ENCODE peak calls at places on chromosome 15, in five cellular contexts. R is suprapubic skin, T is A549, W is fibroblast of lung, M is stomach. C is an unnamed sample.

GRCh38 chr15:67109141-67110034 is 44.0 kb downstream of the SMAD3 start:
- DNase-seq in R (no peak), T (peak), W (peak), M (no peak), C (peak)

GRCh38 chr15:85035980-85036379 is 54.3 kb downstream of the PDE8A start:
- DNase-seq in R (no peak), T (no peak), W (no peak), M (no peak), C (no peak)

GRCh38 chr15:42037650-42038049 is 16.8 kb upstream of the PLA2G4E start:
- DNase-seq in R (no peak), T (no peak), W (no peak), M (peak), C (peak)

GRCh38 chr15:79932447-79932846 is 35.6 kb upstream of the MTHFS start:
- DNase-seq in R (no peak), T (no peak), W (peak), M (no peak), C (no peak)

GRCh38 chr15:22887157-22887951 is 48.9 kb downstream of the NIPA2 start:
- DNase-seq in R (peak), T (no peak), W (peak), M (no peak), C (no peak)

GRCh38 chr15:51333571-51333970 is 4.8 kb downstream of the CYP19A1 start:
- DNase-seq in R (no peak), T (no peak), W (no peak), M (no peak), C (no peak)

GRCh38 chr15:59555696-59556095 is 55.9 kb upstream of the GCNT3 start:
- DNase-seq in R (no peak), T (peak), W (peak), M (no peak), C (no peak)

GRCh38 chr15:33789141-33789540 is 179.2 kb upstream of the CHRM5 start:
- DNase-seq in R (no peak), T (no peak), W (peak), M (no peak), C (no peak)

GRCh38 chr15:51414256-51414860 is 72.9 kb downstream of the GLDN start:
- DNase-seq in R (no peak), T (no peak), W (no peak), M (no peak), C (no peak)

GRCh38 chr15:42324308-42324707 is 35.0 kb upstream of the CAPN3 start:
- DNase-seq in R (no peak), T (no peak), W (peak), M (no peak), C (no peak)

GRCh38 chr15:66849393-66849745 is 147.3 kb downstream of the SMAD6 start:
- DNase-seq in R (no peak), T (no peak), W (no peak), M (no peak), C (peak)

GRCh38 chr15:62894322-62895085 is 148.0 kb upstream of the TPM1 start:
- DNase-seq in R (no peak), T (peak), W (peak), M (no peak), C (no peak)

GRCh38 chr15:88256261-88257230 is at the start of gene NTRK3:
- DNase-seq in R (no peak), T (peak), W (peak), M (no peak), C (no peak)

GRCh38 chr15:56242576-56243116 is 1.0 kb downstream of the RFX7 start:
- DNase-seq in R (no peak), T (no peak), W (no peak), M (no peak), C (no peak)

GRCh38 chr15:49423021-49423420 is at the start of gene FGF7:
- DNase-seq in R (no peak), T (no peak), W (peak), M (no peak), C (no peak)

GRCh38 chr15:66707310-66708160 is 5.5 kb downstream of the SMAD6 start:
- DNase-seq in R (no peak), T (peak), W (peak), M (peak), C (no peak)

GRCh38 chr15:57422113-57422754 is 45.9 kb downstream of the CGNL1 start:
- DNase-seq in R (no peak), T (no peak), W (no peak), M (no peak), C (peak)

GRCh38 chr15:58748787-58749531 is 548 bp downstream of the ADAM10 start:
- DNase-seq in R (peak), T (peak), W (peak), M (peak), C (no peak)

GRCh38 chr15:67406257-67406861 is 114.6 kb upstream of the C15orf61 start:
- DNase-seq in R (no peak), T (no peak), W (peak), M (no peak), C (no peak)

GRCh38 chr15:39030291-39031070 is 465.9 kb upstream of the RASGRP1 start:
- DNase-seq in R (no peak), T (no peak), W (no peak), M (no peak), C (no peak)

GRCh38 chr15:88454867-88455810 is 12.0 kb downstream of the MRPL46 start:
- DNase-seq in R (no peak), T (peak), W (peak), M (peak), C (no peak)

GRCh38 chr15:66212471-66212870 is 41.1 kb downstream of the MEGF11 start:
- DNase-seq in R (no peak), T (no peak), W (no peak), M (no peak), C (no peak)

GRCh38 chr15:79994651-79995050 is 23.7 kb upstream of the BCL2A1 start:
- DNase-seq in R (no peak), T (peak), W (peak), M (no peak), C (no peak)

GRCh38 chr15:52481915-52482314 is 46.8 kb downstream of the MYO5A start:
- DNase-seq in R (no peak), T (no peak), W (peak), M (no peak), C (no peak)

GRCh38 chr15:82539690-82540054 is 585 bp downstream of the RPS17 start:
- DNase-seq in R (no peak), T (no peak), W (no peak), M (no peak), C (no peak)

GRCh38 chr15:32936283-32936918 is 218.6 kb downstream of the GREM1 start:
- DNase-seq in R (no peak), T (peak), W (peak), M (no peak), C (no peak)

GRCh38 chr15:41490355-41490754 is 3.3 kb upstream of the ITPKA start:
- DNase-seq in R (no peak), T (peak), W (peak), M (no peak), C (no peak)

GRCh38 chr15:60582370-60583036 is 103.6 kb upstream of the ICE2 start:
- DNase-seq in R (no peak), T (no peak), W (no peak), M (no peak), C (no peak)

GRCh38 chr15:52257734-52258062 is 37.9 kb downstream of the MYO5C start:
- DNase-seq in R (no peak), T (no peak), W (peak), M (no peak), C (no peak)

GRCh38 chr15:40909662-40910625 is 15.7 kb downstream of the VPS18 start:
- DNase-seq in R (no peak), T (no peak), W (no peak), M (no peak), C (no peak)

GRCh38 chr15:68843425-68844311 is 23.0 kb upstream of the ANP32A start:
- DNase-seq in R (no peak), T (no peak), W (peak), M (no peak), C (no peak)

GRCh38 chr15:41010335-41010734 is 57.1 kb downstream of the CHAC1 start:
- DNase-seq in R (no peak), T (no peak), W (no peak), M (no peak), C (no peak)

GRCh38 chr15:63362196-63362595 is 19.4 kb downstream of the CA12 start:
- DNase-seq in R (no peak), T (no peak), W (peak), M (peak), C (no peak)

GRCh38 chr15:69099976-69100375 is 60.5 kb upstream of the GLCE start:
- DNase-seq in R (no peak), T (no peak), W (no peak), M (no peak), C (no peak)

GRCh38 chr15:38217181-38217580 is 35.5 kb upstream of the SPRED1 start:
- DNase-seq in R (no peak), T (peak), W (peak), M (no peak), C (no peak)

GRCh38 chr15:68586274-68586961 is 7.6 kb downstream of the CORO2B start:
- DNase-seq in R (peak), T (peak), W (peak), M (no peak), C (peak)

GRCh38 chr15:57310876-57311275 is 65.4 kb upstream of the CGNL1 start:
- DNase-seq in R (no peak), T (no peak), W (no peak), M (peak), C (no peak)

GRCh38 chr15:66886241-66886675 is 179.1 kb upstream of the SMAD3 start:
- DNase-seq in R (peak), T (no peak), W (no peak), M (no peak), C (peak)

GRCh38 chr15:100703032-100703578 is 100.7 kb downstream of the ASB7 start:
- DNase-seq in R (peak), T (peak), W (peak), M (no peak), C (peak)
- TF ChIP-seq CTCF in R (no peak), T (no peak), W (no peak), M (no peak), C (no peak)

DNA sequence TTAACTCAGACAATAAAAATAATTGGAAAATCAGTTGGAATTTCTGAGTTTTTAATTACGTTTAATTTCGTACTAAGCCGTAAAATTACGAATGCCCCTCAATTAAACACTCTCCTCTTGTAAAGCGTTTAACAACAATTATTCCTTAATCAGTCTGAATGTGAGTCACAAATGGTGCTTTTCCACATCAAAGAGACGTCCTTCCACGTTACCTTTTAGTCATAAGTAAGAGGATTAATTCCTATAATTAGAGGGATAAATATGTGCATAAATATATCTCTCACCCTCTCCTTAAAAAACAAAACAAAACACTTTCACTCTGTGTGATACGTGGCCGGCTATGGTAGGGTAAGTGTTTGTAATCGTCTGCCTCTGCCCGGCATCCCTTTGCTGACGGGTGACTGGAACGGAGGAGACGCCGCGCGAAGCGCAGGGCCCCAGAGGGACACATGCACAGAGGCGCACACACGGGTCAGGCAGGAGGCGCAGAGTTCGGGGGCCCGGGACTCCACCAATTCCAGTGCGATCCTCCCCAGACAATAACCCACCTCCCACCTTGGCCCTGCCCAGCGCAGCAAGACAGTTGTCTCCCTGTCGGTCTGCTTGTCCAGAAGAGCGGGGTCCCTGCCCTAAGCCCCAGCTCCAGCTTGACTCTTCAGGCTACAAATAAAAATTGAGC is 9.7 kb upstream of the MEIS2 start:
- DNase-seq in R (peak), T (no peak), W (peak), M (no peak), C (no peak)
- H3K4me3 ChIP-seq in R (peak), T (no peak), W (peak), M (peak), C (peak)

DNA sequence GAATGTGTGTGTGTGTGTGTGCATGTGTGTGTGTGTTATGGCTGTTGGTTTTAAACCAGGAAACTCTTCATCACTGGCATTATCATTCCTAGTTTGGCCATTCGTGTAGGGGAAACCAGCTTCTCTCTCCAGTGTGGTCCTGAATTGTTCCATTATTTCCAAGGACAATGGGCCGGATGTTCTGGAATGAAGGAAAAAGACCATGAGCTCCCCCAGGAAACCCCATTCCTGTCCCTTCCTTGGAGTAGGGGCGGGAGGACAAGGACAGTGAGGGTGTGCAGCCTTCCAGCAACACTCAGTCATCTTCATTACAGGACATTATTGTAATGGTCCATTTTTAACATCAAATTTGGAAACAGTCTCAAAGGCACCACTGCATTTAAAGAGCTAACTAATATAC is 92.4 kb downstream of the LRRK1 start:
- DNase-seq in R (peak), T (no peak), W (peak), M (no peak), C (no peak)
- H3K27ac ChIP-seq in R (no peak), T (no peak), W (no peak), M (no peak), C (no peak)

GRCh38 chr15:98308117-98308516 is 340.2 kb upstream of the IGF1R start:
- DNase-seq in R (no peak), T (no peak), W (no peak), M (no peak), C (no peak)
- TF ChIP-seq CTCF in R (no peak), T (no peak), W (no peak), M (no peak), C (no peak)

GRCh38 chr15:78162038-78162437 is 12.9 kb downstream of the IDH3A start:
- DNase-seq in R (no peak), T (no peak), W (no peak), M (no peak), C (no peak)
- H3K4me3 ChIP-seq in R (no peak), T (no peak), W (no peak), M (no peak), C (no peak)

DNA sequence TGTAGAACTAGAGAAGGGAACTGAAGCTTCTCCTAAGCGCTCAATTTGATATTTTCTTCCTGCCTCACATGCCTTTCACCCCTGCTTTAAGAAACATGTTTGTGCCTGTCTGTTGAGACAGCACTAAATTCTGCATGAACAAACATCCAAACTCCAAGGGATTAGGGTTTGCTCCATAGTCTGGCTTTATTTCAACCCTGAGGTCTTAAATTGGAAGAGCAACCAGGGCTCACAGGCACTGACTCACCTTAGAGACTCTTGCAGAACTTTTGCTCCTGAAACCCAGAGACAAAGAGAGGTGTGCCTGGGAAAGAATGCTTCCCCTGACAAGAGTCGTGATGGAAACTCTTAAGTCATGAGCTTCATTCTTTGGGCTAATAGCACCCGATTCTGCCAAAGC is 393.9 kb upstream of the MCTP2 start:
- DNase-seq in R (no peak), T (no peak), W (no peak), M (no peak), C (no peak)
- H3K27ac ChIP-seq in R (no peak), T (no peak), W (no peak), M (no peak), C (no peak)

DNA sequence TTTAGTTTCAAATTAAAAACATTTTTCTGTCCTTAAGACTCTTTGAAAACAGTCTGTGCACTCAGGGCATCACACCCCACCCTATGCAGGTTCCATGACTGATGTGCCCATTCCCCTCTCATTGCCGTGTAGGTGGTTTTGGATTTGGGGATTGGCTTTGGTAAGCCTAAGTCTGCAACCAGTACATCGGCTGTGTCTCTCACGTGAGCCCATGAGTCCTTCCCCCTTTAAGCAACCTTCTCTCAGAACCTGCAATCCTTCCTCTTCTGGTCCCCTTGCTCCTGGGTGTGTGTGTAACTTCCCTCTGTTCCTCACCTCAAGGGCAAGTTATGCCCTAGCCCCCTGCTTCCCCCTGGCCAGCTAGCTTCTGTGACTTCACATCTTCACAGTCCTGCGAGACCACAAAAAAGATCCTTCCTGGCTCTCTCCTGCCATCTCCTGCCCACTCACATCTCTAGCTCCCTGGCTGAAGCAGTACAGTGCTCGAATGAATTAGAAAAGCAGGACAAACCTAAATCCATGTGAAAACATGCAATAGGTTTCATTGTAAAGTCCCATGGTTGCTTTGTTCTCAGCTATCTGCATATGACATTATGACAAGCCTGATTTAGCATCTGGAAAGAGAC is 126.7 kb downstream of the UACA start:
- DNase-seq in R (no peak), T (peak), W (peak), M (no peak), C (no peak)
- TF ChIP-seq CTCF in R (no peak), T (peak), W (peak), M (no peak), C (no peak)

GRCh38 chr15:74616996-74617395 is 1.4 kb downstream of the CLK3 start:
- DNase-seq in R (no peak), T (no peak), W (peak), M (no peak), C (no peak)
- H3K4me3 ChIP-seq in R (peak), T (peak), W (peak), M (peak), C (peak)

C was measured in ascending aorta.